ENCODE peak calls at places on chromosomes 13 and 19, in four cellular contexts. One of them, this sample, is unnamed.
A peak's percentile ranks its signal among the peaks of the same experiment; 100 is the strongest.

GRCh38 chr19:55640577-55641375 is at the start of gene ZNF580:
- DNase-seq in fibroblast of lung: peak; percentile 80
- DNase-seq in testis: peak; percentile 61
- DNase-seq in heart right ventricle: peak; percentile 58
- DNase-seq in this sample: peak; percentile 90

GRCh38 chr13:74511523-74511922 is 377.3 kb upstream of the KLF12 start:
- DNase-seq in fibroblast of lung: no peak
- DNase-seq in testis: no peak
- DNase-seq in heart right ventricle: no peak
- DNase-seq in this sample: no peak

GRCh38 chr13:44865722-44866484 is 123.4 kb downstream of the NUFIP1 start:
- DNase-seq in testis: no peak
- DNase-seq in heart right ventricle: no peak
- DNase-seq in fibroblast of lung: no peak
- DNase-seq in this sample: no peak

GRCh38 chr13:108020027-108020426 is 195.3 kb downstream of the LIG4 start:
- DNase-seq in heart right ventricle: no peak
- DNase-seq in testis: no peak
- DNase-seq in fibroblast of lung: no peak
- DNase-seq in this sample: no peak

GRCh38 chr19:12838182-12838890 is at the start of gene MAST1:
- DNase-seq in fibroblast of lung: no peak
- DNase-seq in heart right ventricle: no peak
- DNase-seq in testis: peak; percentile 45
- DNase-seq in this sample: no peak

GRCh38 chr19:1513492-1514294 is 874 bp upstream of the ADAMTSL5 start:
- DNase-seq in fibroblast of lung: peak; percentile 42
- DNase-seq in heart right ventricle: no peak
- DNase-seq in testis: no peak
- DNase-seq in this sample: no peak

GRCh38 chr13:25717798-25718197 is 334.0 kb downstream of the SHISA2 start:
- DNase-seq in testis: no peak
- DNase-seq in fibroblast of lung: no peak
- DNase-seq in heart right ventricle: no peak
- DNase-seq in this sample: no peak

GRCh38 chr13:110154370-110155031 is 152.5 kb downstream of the COL4A1 start:
- DNase-seq in testis: no peak
- DNase-seq in fibroblast of lung: no peak
- DNase-seq in heart right ventricle: no peak
- DNase-seq in this sample: no peak

GRCh38 chr19:12994701-12995595 is at the start of gene NFIX:
- DNase-seq in fibroblast of lung: peak; percentile 59
- DNase-seq in heart right ventricle: peak; percentile 77
- DNase-seq in testis: peak; percentile 59
- DNase-seq in this sample: peak; percentile 92

GRCh38 chr13:95437561-95437960 is 115.0 kb upstream of the CLDN10 start:
- DNase-seq in heart right ventricle: no peak
- DNase-seq in fibroblast of lung: no peak
- DNase-seq in testis: no peak
- DNase-seq in this sample: no peak

GRCh38 chr19:13208131-13208963 is 58.1 kb downstream of the IER2 start:
- DNase-seq in fibroblast of lung: peak; percentile 88
- DNase-seq in heart right ventricle: peak; percentile 80
- DNase-seq in testis: peak; percentile 39
- DNase-seq in this sample: no peak

GRCh38 chr13:94329754-94330551 is 149.5 kb downstream of the DCT start:
- DNase-seq in testis: no peak
- DNase-seq in fibroblast of lung: peak; percentile 97
- DNase-seq in heart right ventricle: no peak
- DNase-seq in this sample: no peak

GRCh38 chr19:55112781-55113569 is 4.5 kb downstream of the PPP1R12C start:
- DNase-seq in testis: no peak
- DNase-seq in heart right ventricle: no peak
- DNase-seq in fibroblast of lung: no peak
- DNase-seq in this sample: no peak

GRCh38 chr19:14434543-14435319 is 1.6 kb downstream of the PKN1 start:
- DNase-seq in heart right ventricle: peak; percentile 78
- DNase-seq in fibroblast of lung: peak; percentile 68
- DNase-seq in testis: peak; percentile 51
- DNase-seq in this sample: peak; percentile 90

GRCh38 chr19:38718747-38719543 is 25.3 kb downstream of the CAPN12 start:
- DNase-seq in heart right ventricle: peak; percentile 70
- DNase-seq in testis: no peak
- DNase-seq in fibroblast of lung: peak; percentile 57
- DNase-seq in this sample: peak; percentile 88

GRCh38 chr13:35771898-35772297 is 295.4 kb upstream of the MAB21L1 start:
- DNase-seq in fibroblast of lung: peak; percentile 65
- DNase-seq in testis: no peak
- DNase-seq in heart right ventricle: no peak
- DNase-seq in this sample: no peak

GRCh38 chr19:55646889-55647731 is 902 bp upstream of the CCDC106 start:
- DNase-seq in fibroblast of lung: no peak
- DNase-seq in testis: no peak
- DNase-seq in heart right ventricle: no peak
- DNase-seq in this sample: no peak

GRCh38 chr19:18526316-18526715 is 4.4 kb upstream of the ELL start:
- DNase-seq in fibroblast of lung: no peak
- DNase-seq in testis: no peak
- DNase-seq in heart right ventricle: no peak
- DNase-seq in this sample: no peak

GRCh38 chr13:110915874-110916670 is 1.2 kb upstream of the ANKRD10 start:
- DNase-seq in heart right ventricle: no peak
- DNase-seq in fibroblast of lung: peak; percentile 69
- DNase-seq in testis: no peak
- DNase-seq in this sample: no peak

GRCh38 chr13:85651440-85651839 is 147.8 kb downstream of the SLITRK6 start:
- DNase-seq in testis: no peak
- DNase-seq in fibroblast of lung: no peak
- DNase-seq in heart right ventricle: no peak
- DNase-seq in this sample: no peak

GRCh38 chr19:54576411-54576976 is 2.9 kb downstream of the LILRA2 start:
- DNase-seq in heart right ventricle: no peak
- DNase-seq in fibroblast of lung: no peak
- DNase-seq in testis: no peak
- DNase-seq in this sample: no peak

GRCh38 chr13:98416408-98416807 is 160.5 kb downstream of the STK24 start:
- DNase-seq in fibroblast of lung: no peak
- DNase-seq in testis: no peak
- DNase-seq in heart right ventricle: no peak
- DNase-seq in this sample: no peak

GRCh38 chr13:98403076-98403475 is 173.8 kb downstream of the STK24 start:
- DNase-seq in heart right ventricle: no peak
- DNase-seq in fibroblast of lung: no peak
- DNase-seq in testis: no peak
- DNase-seq in this sample: no peak

GRCh38 chr13:94160875-94161274 is 318.6 kb downstream of the DCT start:
- DNase-seq in testis: no peak
- DNase-seq in heart right ventricle: no peak
- DNase-seq in fibroblast of lung: no peak
- DNase-seq in this sample: no peak

GRCh38 chr13:98528663-98529064 is 48.2 kb downstream of the STK24 start:
- DNase-seq in testis: no peak
- DNase-seq in heart right ventricle: no peak
- DNase-seq in fibroblast of lung: peak; percentile 43
- DNase-seq in this sample: peak; percentile 66

GRCh38 chr19:7504684-7505083 is 11.2 kb upstream of the ZNF358 start:
- DNase-seq in heart right ventricle: no peak
- DNase-seq in fibroblast of lung: no peak
- DNase-seq in testis: no peak
- DNase-seq in this sample: no peak

GRCh38 chr19:1057185-1057857 is 9.6 kb upstream of the ARHGAP45 start:
- DNase-seq in fibroblast of lung: peak; percentile 80
- DNase-seq in testis: no peak
- DNase-seq in heart right ventricle: no peak
- DNase-seq in this sample: no peak

GRCh38 chr13:96898212-96898611 is 96.1 kb downstream of the OXGR1 start:
- DNase-seq in testis: no peak
- DNase-seq in heart right ventricle: no peak
- DNase-seq in fibroblast of lung: no peak
- DNase-seq in this sample: no peak

GRCh38 chr19:13154911-13155471 is 4.8 kb downstream of the IER2 start:
- DNase-seq in testis: no peak
- DNase-seq in heart right ventricle: peak; percentile 54
- DNase-seq in fibroblast of lung: peak; percentile 57
- DNase-seq in this sample: peak; percentile 90

GRCh38 chr13:113851826-113852535 is 11.9 kb downstream of the GAS6 start:
- DNase-seq in heart right ventricle: peak; percentile 3
- DNase-seq in fibroblast of lung: no peak
- DNase-seq in testis: peak; percentile 13
- DNase-seq in this sample: no peak

GRCh38 chr13:34039678-34040077 is 221.7 kb downstream of the RFC3 start:
- DNase-seq in fibroblast of lung: no peak
- DNase-seq in heart right ventricle: no peak
- DNase-seq in testis: no peak
- DNase-seq in this sample: no peak

GRCh38 chr19:29806098-29806866 is 5.5 kb upstream of the CCNE1 start:
- DNase-seq in heart right ventricle: peak; percentile 77
- DNase-seq in fibroblast of lung: peak; percentile 44
- DNase-seq in testis: peak; percentile 77
- DNase-seq in this sample: peak; percentile 81

GRCh38 chr19:17021328-17021727 is 5.3 kb downstream of the CPAMD8 start:
- DNase-seq in testis: no peak
- DNase-seq in heart right ventricle: no peak
- DNase-seq in fibroblast of lung: no peak
- DNase-seq in this sample: no peak
- H3K4me1 ChIP-seq in testis: no peaks in the 10 kb centered on the region
- H3K4me1 ChIP-seq in heart right ventricle: no peaks in the 10 kb centered on the region
- H3K4me1 ChIP-seq in fibroblast of lung: no peaks in the 10 kb centered on the region
- H3K4me1 ChIP-seq in this sample: no peaks in the 10 kb centered on the region

GRCh38 chr19:34368338-34368737 is 3.3 kb downstream of the GPI start:
- DNase-seq in fibroblast of lung: no peak
- DNase-seq in testis: no peak
- DNase-seq in heart right ventricle: no peak
- DNase-seq in this sample: no peak

GRCh38 chr19:34373601-34374288 is 8.7 kb downstream of the GPI start:
- DNase-seq in fibroblast of lung: no peak
- DNase-seq in testis: no peak
- DNase-seq in heart right ventricle: no peak
- DNase-seq in this sample: no peak

GRCh38 chr19:34370117-34370516 is 5.1 kb downstream of the GPI start:
- DNase-seq in heart right ventricle: no peak
- DNase-seq in testis: no peak
- DNase-seq in fibroblast of lung: no peak
- DNase-seq in this sample: no peak

GRCh38 chr19:34367424-34367957 is 2.5 kb downstream of the GPI start:
- DNase-seq in fibroblast of lung: no peak
- DNase-seq in heart right ventricle: no peak
- DNase-seq in testis: no peak
- DNase-seq in this sample: no peak

DNA sequence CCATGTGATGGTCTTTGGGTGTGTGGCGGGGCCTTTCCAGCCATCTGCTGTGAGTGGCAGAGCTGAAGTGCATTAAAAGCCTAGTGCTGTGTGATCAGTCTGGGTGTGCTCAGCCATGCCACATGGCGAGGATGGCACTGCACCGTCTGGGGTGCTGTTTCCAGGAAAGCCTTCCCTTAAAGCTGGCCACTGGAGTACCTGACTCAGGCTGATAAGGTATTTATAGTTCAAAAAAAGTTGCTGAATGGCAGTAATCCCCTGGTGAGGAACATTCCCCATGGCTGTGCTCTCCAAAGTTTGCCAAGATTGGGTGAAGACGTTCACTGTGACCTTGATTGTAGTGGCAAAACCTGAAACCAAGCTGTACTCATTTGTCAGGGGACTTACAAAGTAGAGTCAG is 6.0 kb downstream of the GPI start:
- DNase-seq in testis: no peak
- DNase-seq in fibroblast of lung: no peak
- DNase-seq in heart right ventricle: no peak
- DNase-seq in this sample: no peak
- H3K36me3 ChIP-seq in testis: no peaks in the 10 kb centered on the region
- H3K36me3 ChIP-seq in fibroblast of lung: peaks cover 19% of the 10 kb centered on the region
- H3K36me3 ChIP-seq in heart right ventricle: peaks cover 96% of the 10 kb centered on the region
- H3K36me3 ChIP-seq in this sample: peaks cover 8% of the 10 kb centered on the region

DNA sequence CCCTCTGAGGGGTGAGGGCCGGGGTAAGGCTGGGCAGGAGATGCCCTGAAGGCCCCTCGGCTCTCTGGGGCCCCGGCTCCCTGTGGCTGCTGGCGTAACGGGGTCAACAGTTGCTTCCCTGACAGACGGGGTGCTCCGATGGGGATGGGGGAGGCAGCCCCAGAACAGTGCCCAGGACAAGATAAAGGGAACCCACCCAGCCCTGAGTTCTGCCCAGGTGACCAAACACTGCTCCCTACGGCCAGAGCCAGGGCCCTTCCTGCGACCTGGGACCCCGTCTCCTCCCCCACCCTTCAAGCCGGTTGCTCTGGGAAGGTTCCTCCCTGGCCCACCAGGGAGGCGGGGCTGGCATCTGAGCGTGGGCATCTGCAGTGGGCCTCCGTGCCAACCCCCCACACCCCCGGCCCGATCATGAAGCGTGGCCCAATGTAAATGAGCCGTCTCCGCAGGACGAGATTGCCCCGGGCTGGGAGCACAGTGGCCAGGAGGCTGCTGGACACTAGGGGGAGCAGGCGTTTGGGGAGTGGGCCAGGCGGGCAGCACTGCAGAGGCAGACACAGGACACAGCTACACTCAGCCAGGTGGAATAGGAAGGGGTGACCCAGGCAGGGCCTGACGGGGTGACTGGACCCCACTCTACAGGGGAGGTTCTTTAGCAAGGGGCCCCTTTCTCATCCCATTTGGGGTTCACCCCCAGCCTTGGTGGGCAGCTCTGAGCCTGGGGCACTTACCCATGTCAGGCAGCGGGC is 1.1 kb upstream of the NKPD1 start:
- DNase-seq in heart right ventricle: peak; percentile 22
- DNase-seq in fibroblast of lung: peak; percentile 31
- DNase-seq in testis: peak; percentile 42
- DNase-seq in this sample: no peak
- H3K27me3 ChIP-seq in heart right ventricle: peaks cover 38% of the 10 kb centered on the region
- H3K27me3 ChIP-seq in fibroblast of lung: peaks cover 6% of the 10 kb centered on the region
- H3K27me3 ChIP-seq in testis: no peaks in the 10 kb centered on the region
- H3K27me3 ChIP-seq in this sample: no peaks in the 10 kb centered on the region

GRCh38 chr13:101489635-101490034 is 37.2 kb downstream of the ITGBL1 start:
- DNase-seq in testis: no peak
- DNase-seq in fibroblast of lung: no peak
- DNase-seq in heart right ventricle: no peak
- DNase-seq in this sample: no peak
- H3K4me1 ChIP-seq in testis: no peaks in the 10 kb centered on the region
- H3K4me1 ChIP-seq in fibroblast of lung: peaks cover 2% of the 10 kb centered on the region
- H3K4me1 ChIP-seq in heart right ventricle: no peaks in the 10 kb centered on the region
- H3K4me1 ChIP-seq in this sample: peaks cover 5% of the 10 kb centered on the region